ENCODE peak calls at places on chromosomes 4 and X, in seven cellular contexts. E is HTR-8/SVneo; Q is left ventricle myocardium superior; L is stimulated activated CD4-positive, alpha-beta T cell treated with anti-CD3 and anti-CD28 coated beads, TNF-alpha, amount 100 ng/mL, for 4 hours; V is HT1080; I is GM23338; M is naive thymus-derived CD8-positive, alpha-beta T cell. C is an unnamed sample.

GRCh38 chr4:147479817-147480216 is 1.1 kb upstream of the EDNRA start:
- DNase-seq in M (no peak), E (no peak), L (no peak), Q (no peak), I (no peak), V (peak), C (no peak)

GRCh38 chrX:13064599-13065143 is 20.3 kb upstream of the FAM9C start:
- DNase-seq in M (no peak), V (no peak), I (no peak), L (no peak), E (no peak), Q (no peak), C (no peak)

GRCh38 chr4:7166981-7167700 is 25.2 kb upstream of the SORCS2 start:
- DNase-seq in Q (no peak), M (no peak), V (no peak), L (no peak), I (no peak), E (no peak), C (no peak)

GRCh38 chrX:149267878-149268813 is 237.0 kb downstream of the IDS start:
- DNase-seq in I (no peak), Q (no peak), E (no peak), L (no peak), V (no peak), M (no peak), C (no peak)

GRCh38 chr4:57162499-57163019 is 52.4 kb upstream of the IGFBP7 start:
- DNase-seq in E (no peak), L (no peak), I (no peak), V (peak), M (no peak), Q (no peak), C (no peak)

GRCh38 chr4:2084316-2084715 is 25.2 kb downstream of the NAT8L start:
- DNase-seq in I (no peak), V (no peak), Q (no peak), L (no peak), M (no peak), E (no peak), C (no peak)

GRCh38 chrX:53494427-53494826 is 60.3 kb upstream of the HSD17B10 start:
- DNase-seq in M (no peak), Q (no peak), V (no peak), E (no peak), L (no peak), I (no peak), C (no peak)

GRCh38 chr4:160026720-160027119 is 923.8 kb downstream of the RAPGEF2 start:
- DNase-seq in E (no peak), L (no peak), V (peak), M (no peak), I (peak), Q (no peak), C (peak)

GRCh38 chr4:134365852-134366251 is 164.3 kb upstream of the PABPC4L start:
- DNase-seq in L (no peak), M (no peak), I (no peak), Q (no peak), V (peak), E (no peak), C (peak)

GRCh38 chr4:135267148-135267878 is 1065.7 kb upstream of the PABPC4L start:
- DNase-seq in Q (no peak), L (no peak), E (no peak), I (no peak), V (no peak), M (no peak), C (no peak)

GRCh38 chr4:122702939-122703338 is 29.6 kb upstream of the BBS12 start:
- DNase-seq in L (no peak), M (no peak), E (no peak), Q (no peak), I (no peak), V (no peak), C (no peak)

GRCh38 chrX:129318375-129318774 is 204.9 kb downstream of the SMARCA1 start:
- DNase-seq in M (no peak), L (no peak), E (no peak), I (peak), Q (no peak), V (peak), C (no peak)